ENCODE peak calls at places on chromosomes 1 and 21, in five cellular contexts. O, I, W, P and V are unnamed samples. For H3K4me1, the result is how much of the 10 kb centered on the place peaks cover.

GRCh38 chr1:228902781-228903572 is 167.7 kb downstream of the RHOU start:
- DNase-seq in O (peak), I (peak), W (no peak), P (peak), V (peak)

GRCh38 chr1:220045356-220046051 is 801 bp downstream of the EPRS1 start:
- DNase-seq in O (no peak), I (no peak), W (no peak), P (peak), V (no peak)

GRCh38 chr1:145978860-145979745 is 14.6 kb downstream of the POLR3GL start:
- DNase-seq in O (peak), I (peak), W (peak), P (no peak), V (no peak)

GRCh38 chr1:23594149-23594917 is 35.0 kb upstream of the ID3 start:
- DNase-seq in O (no peak), I (no peak), W (no peak), P (no peak), V (no peak)

GRCh38 chr21:34498623-34499022 is 13.4 kb downstream of the KCNE1 start:
- DNase-seq in O (no peak), I (no peak), W (no peak), P (no peak), V (no peak)

GRCh38 chr1:228276361-228276831 is 68.6 kb downstream of the OBSCN start:
- DNase-seq in O (peak), I (peak), W (no peak), P (no peak), V (no peak)

GRCh38 chr1:238672262-238672661 is 714.1 kb upstream of the CHRM3 start:
- DNase-seq in O (no peak), I (no peak), W (peak), P (no peak), V (no peak)

GRCh38 chr1:43806183-43806582 is 98.8 kb downstream of the ST3GAL3 start:
- DNase-seq in O (no peak), I (no peak), W (no peak), P (no peak), V (no peak)

GRCh38 chr1:175768610-175769009 is 25.2 kb upstream of the TNR start:
- DNase-seq in O (no peak), I (no peak), W (no peak), P (no peak), V (no peak)

GRCh38 chr1:64502924-64503323 is 33.0 kb downstream of the CACHD1 start:
- DNase-seq in O (no peak), I (no peak), W (no peak), P (no peak), V (no peak)

GRCh38 chr1:2227341-2228156 is 570 bp upstream of the SKI start:
- DNase-seq in O (peak), I (peak), W (peak), P (peak), V (peak)

GRCh38 chr1:50605186-50605875 is 182.1 kb upstream of the DMRTA2 start:
- DNase-seq in O (no peak), I (no peak), W (peak), P (peak), V (no peak)

GRCh38 chr1:25683731-25684130 is 67.1 kb downstream of the MAN1C1 start:
- DNase-seq in O (no peak), I (no peak), W (no peak), P (no peak), V (no peak)

GRCh38 chr1:239308701-239309333 is 77.6 kb upstream of the CHRM3 start:
- DNase-seq in O (no peak), I (no peak), W (peak), P (no peak), V (peak)

GRCh38 chr1:2533356-2533755 is 3.3 kb upstream of the HES5 start:
- DNase-seq in O (no peak), I (no peak), W (no peak), P (no peak), V (no peak)

GRCh38 chr1:54850737-54851136 is 36.3 kb downstream of the DHCR24 start:
- DNase-seq in O (no peak), I (peak), W (no peak), P (no peak), V (no peak)

GRCh38 chr21:30478015-30478414 is 2.2 kb downstream of the KRTAP19-1 start:
- DNase-seq in O (no peak), I (no peak), W (no peak), P (no peak), V (no peak)

GRCh38 chr1:24409535-24409934 is 4.0 kb downstream of the STPG1 start:
- DNase-seq in O (no peak), I (no peak), W (no peak), P (peak), V (no peak)

GRCh38 chr1:174072546-174072945 is 50.4 kb upstream of the RC3H1 start:
- DNase-seq in O (no peak), I (no peak), W (no peak), P (no peak), V (no peak)

GRCh38 chr1:209748620-209749019 is 7.2 kb upstream of the TRAF3IP3 start:
- DNase-seq in O (no peak), I (no peak), W (peak), P (no peak), V (no peak)

GRCh38 chr1:206709772-206710456 is 25.2 kb downstream of the MAPKAPK2 start:
- DNase-seq in O (no peak), I (no peak), W (no peak), P (no peak), V (no peak)
- H3K4me1 ChIP-seq in O (under half), I (half or more), W (under half), P (half or more), V (under half)

GRCh38 chr1:108077991-108078390 is 113.0 kb upstream of the VAV3 start:
- DNase-seq in O (no peak), I (no peak), W (no peak), P (no peak), V (no peak)

GRCh38 chr1:108082006-108082405 is 117.0 kb upstream of the VAV3 start:
- DNase-seq in O (no peak), I (peak), W (no peak), P (no peak), V (no peak)

GRCh38 chr1:108080448-108080847 is 115.5 kb upstream of the VAV3 start:
- DNase-seq in O (no peak), I (no peak), W (no peak), P (no peak), V (no peak)

GRCh38 chr1:108082741-108083562 is 117.2 kb downstream of the SLC25A24 start:
- DNase-seq in O (no peak), I (no peak), W (no peak), P (no peak), V (no peak)

GRCh38 chr1:108079550-108079949 is 114.6 kb upstream of the VAV3 start:
- DNase-seq in O (no peak), I (no peak), W (no peak), P (no peak), V (no peak)
- H3K4me1 ChIP-seq in O (under half), I (under half), W (under half), P (under half), V (under half)

DNA sequence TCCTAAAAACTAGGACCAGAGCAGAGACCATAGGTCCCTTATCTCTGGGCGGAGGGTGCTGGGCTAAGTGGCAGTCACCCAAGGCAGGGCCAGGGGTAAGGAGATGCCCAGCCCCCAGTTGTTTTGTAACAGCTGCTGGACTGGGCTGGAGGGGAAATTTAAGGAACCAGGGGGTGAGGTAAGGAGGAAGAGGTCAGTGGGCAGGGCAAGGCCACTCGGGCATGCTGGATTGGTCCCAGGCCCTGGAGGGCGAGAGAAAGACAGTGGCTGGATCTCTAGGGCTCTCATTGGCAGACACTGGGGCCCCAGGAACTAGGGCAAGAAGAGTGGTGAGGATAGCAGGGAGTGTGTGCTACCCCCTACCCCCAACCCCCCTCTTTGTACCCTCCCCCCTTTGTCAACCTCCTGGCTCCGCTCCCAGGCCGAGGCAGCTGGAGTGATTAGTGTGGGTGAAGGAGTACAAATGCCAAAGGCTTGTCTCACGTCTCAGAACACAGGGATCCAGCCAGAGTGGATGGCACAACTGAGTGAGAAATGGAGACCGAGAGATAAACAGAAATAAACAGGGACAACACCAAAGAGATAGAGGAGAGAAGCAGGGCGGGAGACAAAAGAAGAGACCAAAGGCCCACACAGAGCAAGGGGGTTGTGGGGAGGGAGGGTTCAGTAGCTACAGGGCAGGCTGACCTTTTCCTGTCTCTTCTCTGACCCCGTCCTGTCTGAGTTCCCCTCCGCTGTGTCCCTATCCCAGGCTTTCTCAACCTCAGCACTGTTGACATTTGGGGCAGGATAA is 20.5 kb upstream of the THRAP3 start:
- DNase-seq in O (peak), I (peak), W (no peak), P (no peak), V (peak)
- H3K4me1 ChIP-seq in O (under half), I (under half), W (under half), P (half or more), V (under half)

GRCh38 chr1:182657026-182657425 is 27.4 kb downstream of the RGS8 start:
- DNase-seq in O (no peak), I (no peak), W (no peak), P (no peak), V (no peak)
- H3K4me1 ChIP-seq in O (under half), I (under half), W (under half), P (under half), V (under half)

GRCh38 chr21:45108808-45109800 is 34.7 kb downstream of the ADARB1 start:
- DNase-seq in O (no peak), I (no peak), W (no peak), P (no peak), V (no peak)
- H3K4me1 ChIP-seq in O (under half), I (under half), W (under half), P (under half), V (under half)

DNA sequence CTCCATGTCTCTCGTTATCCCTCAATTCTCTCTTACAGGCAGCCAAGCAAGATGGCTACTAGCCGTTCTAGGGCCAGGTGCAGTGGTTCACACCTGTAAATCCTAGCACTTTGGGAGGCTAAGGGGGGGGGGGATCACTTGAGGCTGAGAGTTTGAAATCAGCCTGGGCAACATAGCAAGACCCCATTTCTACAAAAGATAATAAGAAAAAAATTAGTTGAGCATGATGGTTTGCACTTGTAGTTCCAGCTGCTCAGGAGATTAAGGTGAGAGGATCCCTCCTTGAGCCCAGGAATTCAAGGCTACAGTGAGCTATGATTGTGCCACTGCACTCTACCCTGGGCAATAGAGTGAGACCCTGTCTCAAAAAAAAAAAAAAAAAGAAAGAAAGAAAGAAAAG is 80.4 kb downstream of the NKAIN1 start:
- DNase-seq in O (no peak), I (no peak), W (no peak), P (no peak), V (no peak)
- H3K4me1 ChIP-seq in O (under half), I (under half), W (under half), P (under half), V (under half)

GRCh38 chr1:162538815-162539431 is 22.6 kb upstream of the UAP1 start:
- DNase-seq in O (no peak), I (no peak), W (no peak), P (no peak), V (no peak)
- H3K4me1 ChIP-seq in O (under half), I (under half), W (under half), P (under half), V (under half)